ENCODE peak calls at places on chromosomes 3 and 15, in ten cellular contexts. P is PC-9, B is astrocyte, A is fibroblast of lung, Z is MM.1S, N is OCI-LY7, U is SK-N-SH, E is H9, R is neural progenitor cell, F is IMR-90. D is an unnamed sample.

GRCh38 chr3:113436794-113437193 is 4.5 kb downstream of the CFAP44 start:
- DNase-seq in P (no peak), B (peak; percentile 76), A (peak; percentile 67), Z (no peak), N (no peak), U (no peak), E (no peak), R (no peak), F (peak; percentile 86), D (peak; percentile 46)

GRCh38 chr3:9862391-9863235 is 17.4 kb downstream of the CIDEC start:
- DNase-seq in P (no peak), B (no peak), A (peak; percentile 59), Z (no peak), N (no peak), U (peak; percentile 53), E (peak; percentile 85), R (peak; percentile 86), F (no peak), D (peak; percentile 84)

GRCh38 chr3:12235691-12236090 is 53.2 kb upstream of the PPARG start:
- DNase-seq in P (no peak), B (peak; percentile 30), A (peak; percentile 76), Z (no peak), N (no peak), U (no peak), E (no peak), R (no peak), F (peak; percentile 57), D (no peak)

GRCh38 chr15:63035977-63036376 is 6.6 kb upstream of the TPM1 start:
- DNase-seq in P (no peak), B (no peak), A (no peak), Z (no peak), N (no peak), U (no peak), E (no peak), R (no peak), F (no peak), D (no peak)

GRCh38 chr3:140206196-140207040 is 271.4 kb downstream of the CLSTN2 start:
- DNase-seq in P (no peak), B (peak; percentile 35), A (peak; percentile 4), Z (no peak), N (no peak), U (peak; percentile 57), E (peak; percentile 61), R (peak; percentile 77), F (peak; percentile 18), D (peak; percentile 69)

GRCh38 chr15:41806291-41807181 is 21.4 kb upstream of the JMJD7 start:
- DNase-seq in P (no peak), B (no peak), A (no peak), Z (no peak), N (no peak), U (no peak), E (peak; percentile 57), R (peak; percentile 50), F (no peak), D (no peak)

GRCh38 chr15:39575180-39575579 is 5.7 kb upstream of the THBS1 start:
- DNase-seq in P (no peak), B (no peak), A (no peak), Z (no peak), N (no peak), U (no peak), E (no peak), R (no peak), F (no peak), D (no peak)

GRCh38 chr3:50675179-50676030 is 678 bp downstream of the DOCK3 start:
- DNase-seq in P (no peak), B (no peak), A (no peak), Z (peak; percentile 36), N (peak; percentile 10), U (peak; percentile 78), E (peak; percentile 71), R (peak; percentile 85), F (no peak), D (peak; percentile 54)

GRCh38 chr15:88982304-88982945 is 69.2 kb upstream of the MFGE8 start:
- DNase-seq in P (peak; percentile 61), B (peak; percentile 78), A (peak; percentile 68), Z (peak; percentile 26), N (peak; percentile 66), U (peak; percentile 44), E (no peak), R (no peak), F (peak; percentile 83), D (peak; percentile 54)

GRCh38 chr3:81744366-81744765 is 17.1 kb downstream of the GBE1 start:
- DNase-seq in P (peak; percentile 76), B (peak; percentile 97), A (peak; percentile 97), Z (no peak), N (no peak), U (no peak), E (no peak), R (no peak), F (peak; percentile 95), D (peak; percentile 46)

GRCh38 chr3:187746479-187747335 is 1.4 kb upstream of the BCL6 start:
- DNase-seq in P (peak; percentile 61), B (peak; percentile 37), A (peak; percentile 50), Z (no peak), N (peak; percentile 68), U (no peak), E (no peak), R (peak; percentile 69), F (peak; percentile 49), D (peak; percentile 64)

GRCh38 chr3:46114324-46114988 is 87.2 kb upstream of the XCR1 start:
- DNase-seq in P (peak; percentile 96), B (peak; percentile 73), A (peak; percentile 48), Z (no peak), N (no peak), U (no peak), E (no peak), R (no peak), F (peak; percentile 76), D (no peak)

GRCh38 chr3:102223139-102223538 is 211.7 kb upstream of the ZPLD1 start:
- DNase-seq in P (no peak), B (no peak), A (no peak), Z (no peak), N (no peak), U (no peak), E (no peak), R (no peak), F (no peak), D (no peak)

GRCh38 chr3:167835953-167836352 is 100.4 kb downstream of the SERPINI1 start:
- DNase-seq in P (no peak), B (no peak), A (no peak), Z (no peak), N (no peak), U (no peak), E (no peak), R (no peak), F (no peak), D (no peak)

GRCh38 chr3:186520436-186520835 is 23.7 kb downstream of the CRYGS start:
- DNase-seq in P (no peak), B (no peak), A (no peak), Z (no peak), N (no peak), U (no peak), E (no peak), R (no peak), F (no peak), D (no peak)
- H3K27ac ChIP-seq in P (no peak overlapping the region), B (no peak overlapping the region), A (no peak overlapping the region), Z (no peak overlapping the region), N (peak overlapping the region; percentile 17), U (no peak overlapping the region), E (no peak overlapping the region), R (no peak overlapping the region), F (no peak overlapping the region), D (no peak overlapping the region)

GRCh38 chr15:28113426-28114113 is 14.5 kb upstream of the OCA2 start:
- DNase-seq in P (no peak), B (no peak), A (no peak), Z (no peak), N (no peak), U (no peak), E (no peak), R (no peak), F (no peak), D (no peak)
- H4K20me1 ChIP-seq in P (no peaks in the 10 kb centered on the region), B (peaks cover 29% of the 10 kb centered on the region), A (no peaks in the 10 kb centered on the region), Z (no peaks in the 10 kb centered on the region), N (no peaks in the 10 kb centered on the region), U (no peaks in the 10 kb centered on the region), E (no peaks in the 10 kb centered on the region), R (no peaks in the 10 kb centered on the region), F (no peaks in the 10 kb centered on the region), D (no peaks in the 10 kb centered on the region)

GRCh38 chr3:16476636-16477035 is 36.9 kb downstream of the RFTN1 start:
- DNase-seq in P (no peak), B (peak; percentile 98), A (peak; percentile 98), Z (no peak), N (no peak), U (no peak), E (no peak), R (no peak), F (peak; percentile 99), D (peak; percentile 51)

GRCh38 chr3:16472593-16472992 is 40.9 kb downstream of the RFTN1 start:
- DNase-seq in P (no peak), B (no peak), A (no peak), Z (no peak), N (no peak), U (no peak), E (no peak), R (no peak), F (no peak), D (no peak)

GRCh38 chr3:16474920-16475319 is 38.6 kb downstream of the RFTN1 start:
- DNase-seq in P (no peak), B (peak; percentile 40), A (peak; percentile 92), Z (no peak), N (no peak), U (no peak), E (no peak), R (no peak), F (peak; percentile 94), D (no peak)

GRCh38 chr3:16475766-16476165 is 37.7 kb downstream of the RFTN1 start:
- DNase-seq in P (no peak), B (no peak), A (no peak), Z (no peak), N (no peak), U (no peak), E (no peak), R (no peak), F (no peak), D (no peak)

DNA sequence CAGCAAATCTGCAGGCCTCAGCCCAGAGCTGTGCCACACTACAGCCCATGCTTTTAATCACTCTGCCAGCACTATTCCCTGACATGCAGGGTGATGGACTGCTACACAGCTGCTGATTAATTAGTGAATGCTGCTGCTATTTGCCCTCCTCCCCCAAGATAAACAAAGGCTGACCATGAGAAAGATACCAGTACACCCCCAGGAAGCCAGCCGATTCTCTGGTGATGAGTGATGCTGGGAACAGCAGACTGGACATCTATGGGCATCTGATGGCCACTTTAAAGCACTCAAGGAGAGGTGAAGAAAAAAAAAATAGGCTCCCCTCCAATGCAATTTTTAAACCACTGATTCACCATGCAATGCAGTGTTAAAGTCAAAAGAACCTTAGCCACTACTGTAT is 39.2 kb downstream of the RFTN1 start:
- DNase-seq in P (no peak), B (peak; percentile 92), A (peak; percentile 38), Z (no peak), N (no peak), U (no peak), E (no peak), R (no peak), F (peak; percentile 67), D (no peak)
- H3K4me2 ChIP-seq in P (no peak overlapping the region), B (peak overlapping the region; percentile 50), A (no peak overlapping the region), Z (no peak overlapping the region), N (no peak overlapping the region), U (peak overlapping the region; percentile 32), E (no peak overlapping the region), R (no peak overlapping the region), F (peak overlapping the region; percentile 5), D (no peak overlapping the region)

DNA sequence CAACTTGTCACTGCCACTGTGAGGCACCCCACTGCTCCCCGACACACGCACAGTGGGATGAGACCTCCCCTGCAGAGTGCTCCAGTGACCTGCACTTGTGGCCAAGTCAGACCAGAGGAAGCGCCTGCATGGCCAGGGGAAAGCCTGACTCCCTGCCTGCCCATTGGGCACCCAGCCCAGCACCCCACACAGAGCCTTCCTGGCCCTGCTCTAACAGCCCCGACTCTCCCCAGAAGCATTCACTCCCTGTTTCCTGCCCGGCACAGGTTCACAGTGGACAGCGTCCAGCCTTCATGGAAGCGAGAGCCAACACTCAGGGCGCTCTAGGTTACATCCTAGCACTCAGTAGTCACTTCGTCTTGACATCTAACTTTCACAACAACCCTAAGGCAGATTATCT is 27.8 kb downstream of the RBPMS2 start:
- DNase-seq in P (no peak), B (no peak), A (no peak), Z (no peak), N (no peak), U (no peak), E (no peak), R (no peak), F (no peak), D (no peak)
- H3K27ac ChIP-seq in P (no peak overlapping the region), B (no peak overlapping the region), A (no peak overlapping the region), Z (no peak overlapping the region), N (no peak overlapping the region), U (no peak overlapping the region), E (no peak overlapping the region), R (no peak overlapping the region), F (no peak overlapping the region), D (no peak overlapping the region)